ENCODE peak calls at places on chromosomes 7 and 10, in seven cellular contexts. One of them, this sample, is unnamed.

GRCh38 chr10:22659901-22660300 is 54.5 kb downstream of the PIP4K2A start:
- DNase-seq in stimulated activated CD8-positive, alpha-beta memory T cell treated with anti-CD3 and anti-CD28 coated beads, Interleukin-2, amount 100 ng/mL, for 48 hours: no peak
- DNase-seq in ELF-1: peak
- DNase-seq in activated CD8-positive, alpha-beta memory T cell treated with anti-CD3 and anti-CD28 coated beads for 48 hours: no peak
- DNase-seq in activated T-cell treated with anti-CD3 and anti-CD28 coated beads for 4 hours: no peak
- DNase-seq in cerebellar cortex: no peak
- DNase-seq in GM23338: no peak
- DNase-seq in this sample: no peak

GRCh38 chr7:150413640-150414081 is 34.5 kb downstream of the ZNF775 start:
- DNase-seq in cerebellar cortex: no peak
- DNase-seq in ELF-1: no peak
- DNase-seq in activated T-cell treated with anti-CD3 and anti-CD28 coated beads for 4 hours: no peak
- DNase-seq in GM23338: no peak
- DNase-seq in stimulated activated CD8-positive, alpha-beta memory T cell treated with anti-CD3 and anti-CD28 coated beads, Interleukin-2, amount 100 ng/mL, for 48 hours: no peak
- DNase-seq in activated CD8-positive, alpha-beta memory T cell treated with anti-CD3 and anti-CD28 coated beads for 48 hours: no peak
- DNase-seq in this sample: no peak

GRCh38 chr7:20280475-20281351 is 50.0 kb upstream of the ITGB8 start:
- DNase-seq in activated CD8-positive, alpha-beta memory T cell treated with anti-CD3 and anti-CD28 coated beads for 48 hours: no peak
- DNase-seq in cerebellar cortex: no peak
- DNase-seq in activated T-cell treated with anti-CD3 and anti-CD28 coated beads for 4 hours: no peak
- DNase-seq in ELF-1: no peak
- DNase-seq in GM23338: no peak
- DNase-seq in stimulated activated CD8-positive, alpha-beta memory T cell treated with anti-CD3 and anti-CD28 coated beads, Interleukin-2, amount 100 ng/mL, for 48 hours: no peak
- DNase-seq in this sample: no peak

GRCh38 chr7:27689045-27689877 is 26.6 kb upstream of the HIBADH start:
- DNase-seq in ELF-1: peak
- DNase-seq in GM23338: peak
- DNase-seq in stimulated activated CD8-positive, alpha-beta memory T cell treated with anti-CD3 and anti-CD28 coated beads, Interleukin-2, amount 100 ng/mL, for 48 hours: no peak
- DNase-seq in cerebellar cortex: peak
- DNase-seq in activated CD8-positive, alpha-beta memory T cell treated with anti-CD3 and anti-CD28 coated beads for 48 hours: no peak
- DNase-seq in activated T-cell treated with anti-CD3 and anti-CD28 coated beads for 4 hours: no peak
- DNase-seq in this sample: peak

GRCh38 chr7:69517985-69518731 is 80.1 kb upstream of the AUTS2 start:
- DNase-seq in activated CD8-positive, alpha-beta memory T cell treated with anti-CD3 and anti-CD28 coated beads for 48 hours: no peak
- DNase-seq in GM23338: peak
- DNase-seq in activated T-cell treated with anti-CD3 and anti-CD28 coated beads for 4 hours: no peak
- DNase-seq in cerebellar cortex: peak
- DNase-seq in stimulated activated CD8-positive, alpha-beta memory T cell treated with anti-CD3 and anti-CD28 coated beads, Interleukin-2, amount 100 ng/mL, for 48 hours: no peak
- DNase-seq in ELF-1: peak
- DNase-seq in this sample: peak

GRCh38 chr10:78555128-78555527 is 513.6 kb upstream of the ZMIZ1 start:
- DNase-seq in cerebellar cortex: no peak
- DNase-seq in ELF-1: no peak
- DNase-seq in activated CD8-positive, alpha-beta memory T cell treated with anti-CD3 and anti-CD28 coated beads for 48 hours: no peak
- DNase-seq in stimulated activated CD8-positive, alpha-beta memory T cell treated with anti-CD3 and anti-CD28 coated beads, Interleukin-2, amount 100 ng/mL, for 48 hours: no peak
- DNase-seq in activated T-cell treated with anti-CD3 and anti-CD28 coated beads for 4 hours: no peak
- DNase-seq in GM23338: no peak
- DNase-seq in this sample: no peak

GRCh38 chr10:118721005-118721876 is 33.5 kb downstream of the CACUL1 start:
- DNase-seq in ELF-1: peak
- DNase-seq in activated T-cell treated with anti-CD3 and anti-CD28 coated beads for 4 hours: peak
- DNase-seq in activated CD8-positive, alpha-beta memory T cell treated with anti-CD3 and anti-CD28 coated beads for 48 hours: no peak
- DNase-seq in stimulated activated CD8-positive, alpha-beta memory T cell treated with anti-CD3 and anti-CD28 coated beads, Interleukin-2, amount 100 ng/mL, for 48 hours: peak
- DNase-seq in cerebellar cortex: peak
- DNase-seq in GM23338: peak
- DNase-seq in this sample: peak

GRCh38 chr10:12255048-12255447 is 59.1 kb downstream of the CDC123 start:
- DNase-seq in activated CD8-positive, alpha-beta memory T cell treated with anti-CD3 and anti-CD28 coated beads for 48 hours: no peak
- DNase-seq in cerebellar cortex: no peak
- DNase-seq in activated T-cell treated with anti-CD3 and anti-CD28 coated beads for 4 hours: no peak
- DNase-seq in GM23338: no peak
- DNase-seq in stimulated activated CD8-positive, alpha-beta memory T cell treated with anti-CD3 and anti-CD28 coated beads, Interleukin-2, amount 100 ng/mL, for 48 hours: no peak
- DNase-seq in ELF-1: no peak
- DNase-seq in this sample: no peak

GRCh38 chr10:67280405-67280804 is 354.6 kb downstream of the LRRTM3 start:
- DNase-seq in ELF-1: no peak
- DNase-seq in stimulated activated CD8-positive, alpha-beta memory T cell treated with anti-CD3 and anti-CD28 coated beads, Interleukin-2, amount 100 ng/mL, for 48 hours: no peak
- DNase-seq in GM23338: no peak
- DNase-seq in activated CD8-positive, alpha-beta memory T cell treated with anti-CD3 and anti-CD28 coated beads for 48 hours: no peak
- DNase-seq in activated T-cell treated with anti-CD3 and anti-CD28 coated beads for 4 hours: no peak
- DNase-seq in cerebellar cortex: no peak
- DNase-seq in this sample: no peak

GRCh38 chr10:7279303-7279702 is 131.5 kb downstream of the SFMBT2 start:
- DNase-seq in stimulated activated CD8-positive, alpha-beta memory T cell treated with anti-CD3 and anti-CD28 coated beads, Interleukin-2, amount 100 ng/mL, for 48 hours: no peak
- DNase-seq in ELF-1: no peak
- DNase-seq in cerebellar cortex: no peak
- DNase-seq in activated CD8-positive, alpha-beta memory T cell treated with anti-CD3 and anti-CD28 coated beads for 48 hours: no peak
- DNase-seq in GM23338: no peak
- DNase-seq in activated T-cell treated with anti-CD3 and anti-CD28 coated beads for 4 hours: no peak
- DNase-seq in this sample: no peak

GRCh38 chr7:120021085-120021484 is 251.9 kb upstream of the KCND2 start:
- DNase-seq in GM23338: no peak
- DNase-seq in ELF-1: no peak
- DNase-seq in stimulated activated CD8-positive, alpha-beta memory T cell treated with anti-CD3 and anti-CD28 coated beads, Interleukin-2, amount 100 ng/mL, for 48 hours: no peak
- DNase-seq in activated CD8-positive, alpha-beta memory T cell treated with anti-CD3 and anti-CD28 coated beads for 48 hours: no peak
- DNase-seq in cerebellar cortex: no peak
- DNase-seq in activated T-cell treated with anti-CD3 and anti-CD28 coated beads for 4 hours: no peak
- DNase-seq in this sample: no peak

GRCh38 chr10:77974396-77975074 is 48.0 kb upstream of the DLG5 start:
- DNase-seq in activated CD8-positive, alpha-beta memory T cell treated with anti-CD3 and anti-CD28 coated beads for 48 hours: no peak
- DNase-seq in cerebellar cortex: peak
- DNase-seq in stimulated activated CD8-positive, alpha-beta memory T cell treated with anti-CD3 and anti-CD28 coated beads, Interleukin-2, amount 100 ng/mL, for 48 hours: no peak
- DNase-seq in ELF-1: peak
- DNase-seq in activated T-cell treated with anti-CD3 and anti-CD28 coated beads for 4 hours: no peak
- DNase-seq in GM23338: peak
- DNase-seq in this sample: no peak

GRCh38 chr7:155460926-155461613 is 3.1 kb downstream of the EN2 start:
- DNase-seq in stimulated activated CD8-positive, alpha-beta memory T cell treated with anti-CD3 and anti-CD28 coated beads, Interleukin-2, amount 100 ng/mL, for 48 hours: no peak
- DNase-seq in ELF-1: no peak
- DNase-seq in activated T-cell treated with anti-CD3 and anti-CD28 coated beads for 4 hours: no peak
- DNase-seq in activated CD8-positive, alpha-beta memory T cell treated with anti-CD3 and anti-CD28 coated beads for 48 hours: no peak
- DNase-seq in GM23338: no peak
- DNase-seq in cerebellar cortex: peak
- DNase-seq in this sample: no peak

GRCh38 chr7:130945411-130945811 is 211.4 kb upstream of the KLF14 start:
- DNase-seq in ELF-1: no peak
- DNase-seq in stimulated activated CD8-positive, alpha-beta memory T cell treated with anti-CD3 and anti-CD28 coated beads, Interleukin-2, amount 100 ng/mL, for 48 hours: no peak
- DNase-seq in activated CD8-positive, alpha-beta memory T cell treated with anti-CD3 and anti-CD28 coated beads for 48 hours: no peak
- DNase-seq in cerebellar cortex: no peak
- DNase-seq in activated T-cell treated with anti-CD3 and anti-CD28 coated beads for 4 hours: no peak
- DNase-seq in GM23338: no peak
- DNase-seq in this sample: no peak

This sample was measured in Ammon's horn.